ENCODE peak calls at places on chromosomes 4 and X, in seven cellular contexts. A is HFF-Myc, K is A172, F is NCI-H345, W is retina, Q is pons, Z is kidney epithelial cell. B is an unnamed sample.

GRCh38 chr4:1002131-1002630 is 9.0 kb upstream of the SLC26A1 start:
- DNase-seq in A (no peak), K (no peak), F (no peak), W (peak), Q (no peak), Z (no peak), B (no peak)

GRCh38 chr4:150972592-150972991 is 42.5 kb downstream of the LRBA start:
- DNase-seq in A (no peak), K (no peak), F (no peak), W (no peak), Q (no peak), Z (no peak), B (no peak)

GRCh38 chr4:105088110-105088879 is 58.4 kb upstream of the TET2 start:
- DNase-seq in A (peak), K (peak), F (no peak), W (no peak), Q (peak), Z (peak), B (peak)

GRCh38 chrX:15170927-15171326 is 99.0 kb downstream of the ASB9 start:
- DNase-seq in A (no peak), K (peak), F (no peak), W (no peak), Q (no peak), Z (no peak), B (peak)

GRCh38 chr4:87274803-87275202 is 47.9 kb downstream of the HSD17B13 start:
- DNase-seq in A (no peak), K (no peak), F (no peak), W (no peak), Q (no peak), Z (no peak), B (no peak)

GRCh38 chr4:78622253-78622979 is 70.8 kb downstream of the ANXA3 start:
- DNase-seq in A (peak), K (peak), F (no peak), W (no peak), Q (no peak), Z (peak), B (peak)

GRCh38 chrX:39736219-39737211 is 361.2 kb downstream of the BCOR start:
- DNase-seq in A (no peak), K (peak), F (no peak), W (no peak), Q (peak), Z (no peak), B (peak)

GRCh38 chr4:56739104-56739777 is 58.1 kb upstream of the HOPX start:
- DNase-seq in A (no peak), K (no peak), F (no peak), W (no peak), Q (no peak), Z (no peak), B (no peak)

GRCh38 chrX:108399427-108400165 is 38.6 kb downstream of the COL4A6 start:
- DNase-seq in A (no peak), K (no peak), F (peak), W (no peak), Q (no peak), Z (no peak), B (no peak)

GRCh38 chrX:137565921-137566745 is at the start of gene ZIC3:
- DNase-seq in A (no peak), K (no peak), F (no peak), W (peak), Q (peak), Z (peak), B (peak)

GRCh38 chrX:16528620-16529019 is 121.3 kb upstream of the S100G start:
- DNase-seq in A (no peak), K (no peak), F (no peak), W (no peak), Q (no peak), Z (no peak), B (no peak)

GRCh38 chr4:76772498-76773106 is 125.3 kb downstream of the SOWAHB start:
- DNase-seq in A (no peak), K (peak), F (no peak), W (no peak), Q (no peak), Z (no peak), B (no peak)

GRCh38 chrX:22194207-22194606 is 78.5 kb upstream of the CBLL2 start:
- DNase-seq in A (no peak), K (no peak), F (no peak), W (no peak), Q (no peak), Z (no peak), B (no peak)

GRCh38 chr4:72505314-72505744 is 63.7 kb downstream of the ADAMTS3 start:
- DNase-seq in A (peak), K (peak), F (peak), W (peak), Q (peak), Z (peak), B (peak)

GRCh38 chr4:70746179-70746839 is 24.5 kb downstream of the RUFY3 start:
- DNase-seq in A (no peak), K (no peak), F (no peak), W (no peak), Q (no peak), Z (no peak), B (no peak)

GRCh38 chrX:101265869-101266428 is 25.2 kb downstream of the TAF7L start:
- DNase-seq in A (peak), K (peak), F (no peak), W (no peak), Q (no peak), Z (peak), B (peak)

GRCh38 chr4:7771056-7771455 is 168.6 kb downstream of the AFAP1 start:
- DNase-seq in A (no peak), K (no peak), F (no peak), W (no peak), Q (no peak), Z (no peak), B (no peak)

GRCh38 chrX:112866175-112866574 is 25.5 kb upstream of the AMOT start:
- DNase-seq in A (no peak), K (no peak), F (no peak), W (no peak), Q (no peak), Z (no peak), B (no peak)

GRCh38 chr4:39452860-39453587 is 5.7 kb downstream of the RPL9 start:
- DNase-seq in A (no peak), K (no peak), F (no peak), W (no peak), Q (no peak), Z (no peak), B (no peak)

GRCh38 chrX:133810925-133811324 is 174.5 kb downstream of the GPC3 start:
- DNase-seq in A (no peak), K (no peak), F (no peak), W (no peak), Q (no peak), Z (no peak), B (no peak)

GRCh38 chrX:133150730-133151129 is 53.8 kb upstream of the USP26 start:
- DNase-seq in A (no peak), K (no peak), F (no peak), W (no peak), Q (no peak), Z (no peak), B (no peak)

GRCh38 chr4:153257966-153258365 is 53.7 kb downstream of the TRIM2 start:
- DNase-seq in A (no peak), K (no peak), F (no peak), W (peak), Q (no peak), Z (no peak), B (no peak)

GRCh38 chrX:48492293-48492910 is 16.4 kb upstream of the PORCN start:
- DNase-seq in A (no peak), K (peak), F (no peak), W (no peak), Q (no peak), Z (no peak), B (no peak)

GRCh38 chr4:20773144-20773997 is 73.1 kb downstream of the PACRGL start:
- DNase-seq in A (peak), K (peak), F (peak), W (peak), Q (peak), Z (peak), B (peak)

GRCh38 chr4:84389406-84389805 is 109.7 kb downstream of the NKX6-1 start:
- DNase-seq in A (no peak), K (peak), F (no peak), W (no peak), Q (no peak), Z (no peak), B (no peak)

GRCh38 chr4:182294436-182294835 is 51.2 kb downstream of the TENM3 start:
- DNase-seq in A (no peak), K (no peak), F (no peak), W (no peak), Q (no peak), Z (no peak), B (no peak)

GRCh38 chrX:7987160-7987992 is 60.2 kb upstream of the PNPLA4 start:
- DNase-seq in A (peak), K (peak), F (no peak), W (no peak), Q (no peak), Z (no peak), B (no peak)

GRCh38 chr4:177308842-177309524 is 691 bp upstream of the NEIL3 start:
- DNase-seq in A (no peak), K (no peak), F (no peak), W (no peak), Q (no peak), Z (no peak), B (no peak)

GRCh38 chrX:103624111-103624510 is 4.7 kb upstream of the TCEAL1 start:
- DNase-seq in A (no peak), K (no peak), F (no peak), W (peak), Q (no peak), Z (no peak), B (no peak)

GRCh38 chrX:136863826-136864225 is 16.7 kb downstream of the RBMX start:
- DNase-seq in A (no peak), K (no peak), F (no peak), W (no peak), Q (no peak), Z (no peak), B (no peak)

GRCh38 chr4:100721077-100721476 is 203.3 kb upstream of the EMCN start:
- DNase-seq in A (no peak), K (no peak), F (no peak), W (peak), Q (no peak), Z (no peak), B (no peak)

B was measured in retinal pigment epithelial cell.